ENCODE peak calls at places on chromosomes 13 and 19, in seven cellular contexts. X is naive thymus-derived CD4-positive, alpha-beta T cell; A is H9; M is breast epithelium; G is AG04450; V is ascending aorta; B is neural progenitor cell. W is an unnamed sample. For H3K27me3, the result is how much of the 10 kb centered on the place peaks cover.

GRCh38 chr19:51103811-51104470 is 4.3 kb downstream of the CTU1 start:
- DNase-seq in X (no peak), G (no peak), M (no peak), A (no peak), B (no peak), V (no peak), W (no peak)

GRCh38 chr13:102020611-102021216 is 381.1 kb downstream of the FGF14 start:
- DNase-seq in B (no peak), V (no peak), M (no peak), X (no peak), A (no peak), G (no peak), W (no peak)

GRCh38 chr13:110425444-110425780 is 118.3 kb downstream of the COL4A2 start:
- DNase-seq in X (no peak), V (no peak), G (peak), B (no peak), M (no peak), A (no peak), W (no peak)

GRCh38 chr13:41974262-41974900 is 13.5 kb upstream of the VWA8 start:
- DNase-seq in X (no peak), G (no peak), B (no peak), M (no peak), A (no peak), V (no peak), W (no peak)

GRCh38 chr19:5585461-5586299 is 17.9 kb upstream of the TINCR start:
- DNase-seq in B (peak), X (peak), A (peak), M (peak), G (no peak), V (no peak), W (peak)

GRCh38 chr13:39462906-39463305 is 140.1 kb downstream of the LHFPL6 start:
- DNase-seq in V (no peak), M (no peak), A (no peak), X (no peak), G (no peak), B (no peak), W (no peak)

GRCh38 chr13:37701306-37701705 is 102.7 kb upstream of the POSTN start:
- DNase-seq in A (no peak), G (no peak), M (no peak), B (no peak), V (no peak), X (no peak), W (no peak)

GRCh38 chr19:5349041-5349440 is 8.4 kb upstream of the PTPRS start:
- DNase-seq in B (peak), A (no peak), X (no peak), M (no peak), G (no peak), V (no peak), W (no peak)

GRCh38 chr13:65966991-65967451 is 1263.1 kb downstream of the PCDH9 start:
- DNase-seq in A (peak), G (no peak), V (no peak), M (no peak), B (peak), X (no peak), W (no peak)

GRCh38 chr19:23436318-23436717 is 41.0 kb upstream of the ZNF91 start:
- DNase-seq in B (no peak), A (no peak), G (no peak), V (no peak), M (no peak), X (no peak), W (no peak)

GRCh38 chr13:48741377-48741776 is 87.6 kb downstream of the CYSLTR2 start:
- DNase-seq in X (no peak), B (no peak), M (no peak), G (no peak), A (no peak), V (no peak), W (no peak)

GRCh38 chr13:75461314-75461713 is 20.7 kb downstream of the TBC1D4 start:
- DNase-seq in X (no peak), B (no peak), G (no peak), M (no peak), A (no peak), V (no peak), W (no peak)

GRCh38 chr13:44912617-44913016 is 76.7 kb downstream of the NUFIP1 start:
- DNase-seq in B (no peak), A (no peak), X (no peak), M (no peak), V (no peak), G (no peak), W (no peak)

GRCh38 chr19:18167975-18168645 is 5.5 kb upstream of the IFI30 start:
- DNase-seq in V (no peak), G (no peak), A (no peak), M (no peak), B (peak), X (no peak), W (no peak)

GRCh38 chr19:1104452-1105216 is 840 bp downstream of the GPX4 start:
- DNase-seq in A (peak), B (peak), M (no peak), X (peak), G (no peak), V (peak), W (peak)

GRCh38 chr19:19366691-19367396 is 38.6 kb upstream of the GATAD2A start:
- DNase-seq in A (peak), B (peak), G (peak), X (peak), V (peak), M (peak), W (peak)

GRCh38 chr13:109166807-109167206 is 537.4 kb downstream of the MYO16 start:
- DNase-seq in A (no peak), M (no peak), X (no peak), G (no peak), V (no peak), B (no peak), W (no peak)

DNA sequence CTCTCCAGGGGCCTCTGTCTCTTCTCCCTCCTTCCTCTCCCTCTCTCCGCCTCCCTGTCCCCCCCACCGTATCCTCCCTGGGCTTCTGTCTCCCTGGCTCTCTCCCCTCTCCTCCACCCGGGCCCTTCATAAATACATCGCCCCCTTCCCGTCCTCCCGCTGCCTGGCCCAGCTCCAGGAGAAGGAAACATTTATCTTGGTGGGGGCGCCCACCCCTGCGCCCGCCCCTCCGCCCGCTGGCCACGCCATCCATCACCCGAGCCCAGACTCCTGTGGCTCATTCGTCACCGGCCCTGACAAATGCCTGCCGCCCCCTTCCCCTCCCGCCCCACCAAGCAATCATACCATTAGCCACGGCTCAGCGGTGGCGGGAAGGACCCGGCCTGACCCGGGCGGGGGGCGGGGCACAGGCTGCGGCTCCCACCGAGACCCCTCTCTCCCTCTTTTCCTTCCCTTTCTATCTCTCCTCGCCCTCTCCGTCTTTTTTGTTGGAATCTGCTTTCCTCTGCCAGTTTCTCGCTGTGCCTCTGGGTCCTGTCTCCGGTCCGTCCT is 2.6 kb upstream of the MEIS3 start:
- DNase-seq in X (no peak), A (peak), B (peak), G (no peak), M (no peak), V (no peak), W (peak)
- H3K27me3 ChIP-seq in X (under half), A (under half), B (half or more), G (under half), M (under half), V (under half), W (under half)

GRCh38 chr19:13007292-13008045 is 12.2 kb downstream of the NFIX start:
- DNase-seq in A (no peak), V (peak), B (no peak), G (no peak), X (no peak), M (peak), W (no peak)
- H3K27me3 ChIP-seq in A (half or more), V (under half), B (half or more), G (under half), X (under half), M (under half), W (under half)

GRCh38 chr19:27753622-27754021 is 1459.3 kb downstream of the UQCRFS1 start:
- DNase-seq in M (no peak), B (no peak), A (no peak), X (no peak), V (no peak), G (no peak), W (no peak)

GRCh38 chr19:27754700-27755099 is 1458.3 kb downstream of the UQCRFS1 start:
- DNase-seq in G (no peak), X (no peak), A (no peak), V (peak), M (no peak), B (no peak), W (no peak)

GRCh38 chr19:27750697-27751391 is 1462.1 kb downstream of the UQCRFS1 start:
- DNase-seq in A (no peak), M (no peak), V (no peak), B (no peak), G (no peak), X (no peak), W (no peak)

GRCh38 chr19:27748551-27749152 is 1464.3 kb downstream of the UQCRFS1 start:
- DNase-seq in V (peak), A (no peak), G (no peak), B (no peak), X (no peak), M (no peak), W (no peak)

GRCh38 chr19:27752530-27753184 is 1460.3 kb downstream of the UQCRFS1 start:
- DNase-seq in A (no peak), B (no peak), M (no peak), X (no peak), V (peak), G (no peak), W (no peak)
- H3K27me3 ChIP-seq in A (under half), B (under half), M (under half), X (under half), V (under half), G (under half), W (under half)

GRCh38 chr19:9046694-9047093 is 36.5 kb upstream of the MUC16 start:
- DNase-seq in M (no peak), V (no peak), B (no peak), X (no peak), G (no peak), A (no peak), W (no peak)
- H3K27me3 ChIP-seq in M (under half), V (under half), B (under half), X (under half), G (under half), A (under half), W (under half)

GRCh38 chr19:46076031-46076880 is 35.5 kb upstream of the IGFL4 start:
- DNase-seq in X (no peak), A (no peak), B (no peak), G (no peak), V (no peak), M (no peak), W (no peak)

GRCh38 chr19:46081928-46082727 is 41.3 kb upstream of the IGFL4 start:
- DNase-seq in B (peak), M (no peak), G (no peak), V (no peak), X (no peak), A (peak), W (no peak)

GRCh38 chr19:46076951-46077814 is 36.4 kb upstream of the IGFL4 start:
- DNase-seq in V (no peak), B (peak), M (peak), G (peak), X (no peak), A (peak), W (peak)

GRCh38 chr19:46080561-46080960 is 39.8 kb upstream of the IGFL4 start:
- DNase-seq in A (no peak), X (no peak), M (no peak), B (no peak), G (peak), V (no peak), W (no peak)

GRCh38 chr19:46077815-46078167 is 37.0 kb upstream of the IGFL4 start:
- DNase-seq in B (no peak), A (no peak), V (no peak), G (no peak), M (no peak), X (no peak), W (no peak)
- H3K27me3 ChIP-seq in B (half or more), A (under half), V (under half), G (under half), M (under half), X (under half), W (under half)

GRCh38 chr19:41570639-41571112 is 5.3 kb upstream of the CEACAM21 start:
- DNase-seq in B (peak), X (peak), A (peak), M (peak), V (peak), G (peak), W (peak)
- H3K27me3 ChIP-seq in B (under half), X (under half), A (under half), M (under half), V (under half), G (under half), W (under half)

W was measured in dorsolateral prefrontal cortex.